ENCODE peak calls at places on chromosome 12, in nine cellular contexts. One of them, this sample, is unnamed.

GRCh38 chr12:42446761-42447160 is 120.8 kb downstream of the PPHLN1 start:
- DNase-seq in HuH-7.5: no peak
- DNase-seq in naive thymus-derived CD4-positive, alpha-beta T cell: no peak
- DNase-seq in stimulated activated CD8-positive, alpha-beta memory T cell treated with anti-CD3 and anti-CD28 coated beads, Interleukin-15, amount 100 ng/mL, for 24 hours: no peak
- DNase-seq in T follicular helper cell: no peak
- DNase-seq in ACHN: no peak
- DNase-seq in NB4: no peak
- DNase-seq in NCI-H2081: no peak
- DNase-seq in SHP77: no peak
- DNase-seq in this sample: no peak

GRCh38 chr12:57744777-57745484 is at the start of gene TSPAN31:
- DNase-seq in T follicular helper cell: peak; percentile 92
- DNase-seq in ACHN: peak; percentile 100
- DNase-seq in naive thymus-derived CD4-positive, alpha-beta T cell: peak; percentile 93
- DNase-seq in HuH-7.5: peak; percentile 93
- DNase-seq in NB4: peak; percentile 99
- DNase-seq in SHP77: peak; percentile 96
- DNase-seq in NCI-H2081: peak; percentile 97
- DNase-seq in stimulated activated CD8-positive, alpha-beta memory T cell treated with anti-CD3 and anti-CD28 coated beads, Interleukin-15, amount 100 ng/mL, for 24 hours: peak; percentile 81
- DNase-seq in this sample: peak; percentile 99

GRCh38 chr12:24034160-24034559 is 84.7 kb upstream of the SOX5 start:
- DNase-seq in SHP77: no peak
- DNase-seq in naive thymus-derived CD4-positive, alpha-beta T cell: no peak
- DNase-seq in T follicular helper cell: no peak
- DNase-seq in NB4: no peak
- DNase-seq in ACHN: no peak
- DNase-seq in NCI-H2081: no peak
- DNase-seq in stimulated activated CD8-positive, alpha-beta memory T cell treated with anti-CD3 and anti-CD28 coated beads, Interleukin-15, amount 100 ng/mL, for 24 hours: no peak
- DNase-seq in HuH-7.5: no peak
- DNase-seq in this sample: peak; percentile 15

GRCh38 chr12:73262788-73263381 is 990.7 kb downstream of the TRHDE start:
- DNase-seq in NB4: no peak
- DNase-seq in T follicular helper cell: no peak
- DNase-seq in HuH-7.5: no peak
- DNase-seq in stimulated activated CD8-positive, alpha-beta memory T cell treated with anti-CD3 and anti-CD28 coated beads, Interleukin-15, amount 100 ng/mL, for 24 hours: no peak
- DNase-seq in ACHN: no peak
- DNase-seq in NCI-H2081: no peak
- DNase-seq in SHP77: no peak
- DNase-seq in naive thymus-derived CD4-positive, alpha-beta T cell: no peak
- DNase-seq in this sample: no peak

GRCh38 chr12:50647479-50647878 is 116.4 kb upstream of the ATF1 start:
- DNase-seq in NB4: no peak
- DNase-seq in stimulated activated CD8-positive, alpha-beta memory T cell treated with anti-CD3 and anti-CD28 coated beads, Interleukin-15, amount 100 ng/mL, for 24 hours: no peak
- DNase-seq in T follicular helper cell: no peak
- DNase-seq in naive thymus-derived CD4-positive, alpha-beta T cell: no peak
- DNase-seq in SHP77: no peak
- DNase-seq in HuH-7.5: no peak
- DNase-seq in ACHN: peak; percentile 26
- DNase-seq in NCI-H2081: no peak
- DNase-seq in this sample: no peak

GRCh38 chr12:85865905-85866304 is 8.2 kb upstream of the NTS start:
- DNase-seq in SHP77: no peak
- DNase-seq in T follicular helper cell: no peak
- DNase-seq in stimulated activated CD8-positive, alpha-beta memory T cell treated with anti-CD3 and anti-CD28 coated beads, Interleukin-15, amount 100 ng/mL, for 24 hours: no peak
- DNase-seq in NCI-H2081: no peak
- DNase-seq in NB4: no peak
- DNase-seq in naive thymus-derived CD4-positive, alpha-beta T cell: no peak
- DNase-seq in ACHN: no peak
- DNase-seq in HuH-7.5: no peak
- DNase-seq in this sample: no peak

GRCh38 chr12:124392991-124393790 is 98.3 kb downstream of the RFLNA start:
- DNase-seq in NCI-H2081: peak; percentile 52
- DNase-seq in HuH-7.5: no peak
- DNase-seq in naive thymus-derived CD4-positive, alpha-beta T cell: no peak
- DNase-seq in T follicular helper cell: no peak
- DNase-seq in ACHN: peak; percentile 83
- DNase-seq in SHP77: peak; percentile 63
- DNase-seq in NB4: no peak
- DNase-seq in stimulated activated CD8-positive, alpha-beta memory T cell treated with anti-CD3 and anti-CD28 coated beads, Interleukin-15, amount 100 ng/mL, for 24 hours: no peak
- DNase-seq in this sample: peak; percentile 86

GRCh38 chr12:52132754-52133161 is 53.3 kb downstream of the SMIM41 start:
- DNase-seq in SHP77: no peak
- DNase-seq in naive thymus-derived CD4-positive, alpha-beta T cell: no peak
- DNase-seq in HuH-7.5: peak; percentile 1
- DNase-seq in NCI-H2081: no peak
- DNase-seq in T follicular helper cell: no peak
- DNase-seq in stimulated activated CD8-positive, alpha-beta memory T cell treated with anti-CD3 and anti-CD28 coated beads, Interleukin-15, amount 100 ng/mL, for 24 hours: no peak
- DNase-seq in NB4: peak; percentile 50
- DNase-seq in ACHN: no peak
- DNase-seq in this sample: no peak

GRCh38 chr12:754871-755562 is 2.6 kb downstream of the WNK1 start:
- DNase-seq in ACHN: peak; percentile 82
- DNase-seq in NB4: peak; percentile 81
- DNase-seq in SHP77: no peak
- DNase-seq in HuH-7.5: peak; percentile 65
- DNase-seq in T follicular helper cell: no peak
- DNase-seq in stimulated activated CD8-positive, alpha-beta memory T cell treated with anti-CD3 and anti-CD28 coated beads, Interleukin-15, amount 100 ng/mL, for 24 hours: no peak
- DNase-seq in naive thymus-derived CD4-positive, alpha-beta T cell: peak; percentile 40
- DNase-seq in NCI-H2081: no peak
- DNase-seq in this sample: peak; percentile 64

GRCh38 chr12:5588231-5588995 is 156.5 kb downstream of the NTF3 start:
- DNase-seq in stimulated activated CD8-positive, alpha-beta memory T cell treated with anti-CD3 and anti-CD28 coated beads, Interleukin-15, amount 100 ng/mL, for 24 hours: no peak
- DNase-seq in NB4: peak; percentile 1
- DNase-seq in HuH-7.5: no peak
- DNase-seq in SHP77: no peak
- DNase-seq in ACHN: no peak
- DNase-seq in NCI-H2081: no peak
- DNase-seq in naive thymus-derived CD4-positive, alpha-beta T cell: no peak
- DNase-seq in T follicular helper cell: no peak
- DNase-seq in this sample: no peak

GRCh38 chr12:18476866-18477265 is 215.5 kb downstream of the PIK3C2G start:
- DNase-seq in NCI-H2081: no peak
- DNase-seq in T follicular helper cell: no peak
- DNase-seq in naive thymus-derived CD4-positive, alpha-beta T cell: no peak
- DNase-seq in ACHN: no peak
- DNase-seq in HuH-7.5: no peak
- DNase-seq in NB4: no peak
- DNase-seq in stimulated activated CD8-positive, alpha-beta memory T cell treated with anti-CD3 and anti-CD28 coated beads, Interleukin-15, amount 100 ng/mL, for 24 hours: no peak
- DNase-seq in SHP77: no peak
- DNase-seq in this sample: no peak

GRCh38 chr12:10171954-10172353 is at the start of gene OLR1:
- DNase-seq in T follicular helper cell: no peak
- DNase-seq in ACHN: no peak
- DNase-seq in NB4: no peak
- DNase-seq in NCI-H2081: no peak
- DNase-seq in SHP77: no peak
- DNase-seq in naive thymus-derived CD4-positive, alpha-beta T cell: no peak
- DNase-seq in HuH-7.5: no peak
- DNase-seq in stimulated activated CD8-positive, alpha-beta memory T cell treated with anti-CD3 and anti-CD28 coated beads, Interleukin-15, amount 100 ng/mL, for 24 hours: no peak
- DNase-seq in this sample: peak; percentile 79

GRCh38 chr12:41287500-41287899 is 99.4 kb downstream of the PDZRN4 start:
- DNase-seq in SHP77: no peak
- DNase-seq in NB4: no peak
- DNase-seq in NCI-H2081: no peak
- DNase-seq in T follicular helper cell: no peak
- DNase-seq in HuH-7.5: no peak
- DNase-seq in stimulated activated CD8-positive, alpha-beta memory T cell treated with anti-CD3 and anti-CD28 coated beads, Interleukin-15, amount 100 ng/mL, for 24 hours: no peak
- DNase-seq in naive thymus-derived CD4-positive, alpha-beta T cell: no peak
- DNase-seq in ACHN: no peak
- DNase-seq in this sample: no peak

GRCh38 chr12:96811083-96811482 is 96.0 kb upstream of the NEDD1 start:
- DNase-seq in ACHN: peak; percentile 84
- DNase-seq in stimulated activated CD8-positive, alpha-beta memory T cell treated with anti-CD3 and anti-CD28 coated beads, Interleukin-15, amount 100 ng/mL, for 24 hours: no peak
- DNase-seq in SHP77: no peak
- DNase-seq in NB4: peak; percentile 14
- DNase-seq in NCI-H2081: no peak
- DNase-seq in HuH-7.5: no peak
- DNase-seq in T follicular helper cell: no peak
- DNase-seq in naive thymus-derived CD4-positive, alpha-beta T cell: no peak
- DNase-seq in this sample: no peak

GRCh38 chr12:47080725-47081502 is 1.2 kb upstream of the AMIGO2 start:
- DNase-seq in stimulated activated CD8-positive, alpha-beta memory T cell treated with anti-CD3 and anti-CD28 coated beads, Interleukin-15, amount 100 ng/mL, for 24 hours: peak; percentile 21
- DNase-seq in naive thymus-derived CD4-positive, alpha-beta T cell: peak; percentile 43
- DNase-seq in ACHN: peak; percentile 91
- DNase-seq in T follicular helper cell: peak; percentile 25
- DNase-seq in SHP77: peak; percentile 81
- DNase-seq in NB4: peak; percentile 66
- DNase-seq in NCI-H2081: no peak
- DNase-seq in HuH-7.5: peak; percentile 56
- DNase-seq in this sample: no peak

GRCh38 chr12:6254491-6254890 is 54.3 kb downstream of the CD9 start:
- DNase-seq in NB4: no peak
- DNase-seq in SHP77: no peak
- DNase-seq in ACHN: no peak
- DNase-seq in NCI-H2081: no peak
- DNase-seq in naive thymus-derived CD4-positive, alpha-beta T cell: no peak
- DNase-seq in HuH-7.5: no peak
- DNase-seq in stimulated activated CD8-positive, alpha-beta memory T cell treated with anti-CD3 and anti-CD28 coated beads, Interleukin-15, amount 100 ng/mL, for 24 hours: no peak
- DNase-seq in T follicular helper cell: no peak
- DNase-seq in this sample: no peak

GRCh38 chr12:102439391-102440108 is 40.8 kb downstream of the IGF1 start:
- DNase-seq in ACHN: no peak
- DNase-seq in HuH-7.5: no peak
- DNase-seq in T follicular helper cell: no peak
- DNase-seq in SHP77: no peak
- DNase-seq in stimulated activated CD8-positive, alpha-beta memory T cell treated with anti-CD3 and anti-CD28 coated beads, Interleukin-15, amount 100 ng/mL, for 24 hours: no peak
- DNase-seq in naive thymus-derived CD4-positive, alpha-beta T cell: no peak
- DNase-seq in NB4: no peak
- DNase-seq in NCI-H2081: no peak
- DNase-seq in this sample: no peak

GRCh38 chr12:12194206-12194605 is 72.6 kb downstream of the LRP6 start:
- DNase-seq in NB4: peak; percentile 5
- DNase-seq in HuH-7.5: no peak
- DNase-seq in ACHN: peak; percentile 54
- DNase-seq in naive thymus-derived CD4-positive, alpha-beta T cell: no peak
- DNase-seq in T follicular helper cell: no peak
- DNase-seq in stimulated activated CD8-positive, alpha-beta memory T cell treated with anti-CD3 and anti-CD28 coated beads, Interleukin-15, amount 100 ng/mL, for 24 hours: no peak
- DNase-seq in SHP77: no peak
- DNase-seq in NCI-H2081: no peak
- DNase-seq in this sample: no peak

GRCh38 chr12:117059156-117059555 is 40.1 kb downstream of the TESC start:
- DNase-seq in NB4: no peak
- DNase-seq in T follicular helper cell: no peak
- DNase-seq in stimulated activated CD8-positive, alpha-beta memory T cell treated with anti-CD3 and anti-CD28 coated beads, Interleukin-15, amount 100 ng/mL, for 24 hours: no peak
- DNase-seq in SHP77: no peak
- DNase-seq in HuH-7.5: no peak
- DNase-seq in NCI-H2081: no peak
- DNase-seq in naive thymus-derived CD4-positive, alpha-beta T cell: no peak
- DNase-seq in ACHN: no peak
- DNase-seq in this sample: no peak

GRCh38 chr12:111997300-111997699 is 15.7 kb downstream of the TMEM116 start:
- DNase-seq in naive thymus-derived CD4-positive, alpha-beta T cell: no peak
- DNase-seq in HuH-7.5: no peak
- DNase-seq in stimulated activated CD8-positive, alpha-beta memory T cell treated with anti-CD3 and anti-CD28 coated beads, Interleukin-15, amount 100 ng/mL, for 24 hours: no peak
- DNase-seq in T follicular helper cell: no peak
- DNase-seq in NB4: no peak
- DNase-seq in ACHN: no peak
- DNase-seq in SHP77: no peak
- DNase-seq in NCI-H2081: no peak
- DNase-seq in this sample: no peak

GRCh38 chr12:44875954-44876553 is at the start of gene NELL2:
- DNase-seq in ACHN: peak; percentile 54
- DNase-seq in T follicular helper cell: peak; percentile 61
- DNase-seq in stimulated activated CD8-positive, alpha-beta memory T cell treated with anti-CD3 and anti-CD28 coated beads, Interleukin-15, amount 100 ng/mL, for 24 hours: peak; percentile 37
- DNase-seq in naive thymus-derived CD4-positive, alpha-beta T cell: peak; percentile 33
- DNase-seq in NB4: no peak
- DNase-seq in HuH-7.5: peak; percentile 47
- DNase-seq in NCI-H2081: peak; percentile 74
- DNase-seq in SHP77: peak; percentile 25
- DNase-seq in this sample: no peak

GRCh38 chr12:67067453-67068203 is 201.5 kb upstream of the CAND1 start:
- DNase-seq in NCI-H2081: no peak
- DNase-seq in naive thymus-derived CD4-positive, alpha-beta T cell: no peak
- DNase-seq in stimulated activated CD8-positive, alpha-beta memory T cell treated with anti-CD3 and anti-CD28 coated beads, Interleukin-15, amount 100 ng/mL, for 24 hours: no peak
- DNase-seq in T follicular helper cell: no peak
- DNase-seq in SHP77: no peak
- DNase-seq in HuH-7.5: no peak
- DNase-seq in ACHN: peak; percentile 59
- DNase-seq in NB4: no peak
- DNase-seq in this sample: no peak

GRCh38 chr12:22658214-22658613 is 33.2 kb downstream of the ETNK1 start:
- DNase-seq in HuH-7.5: no peak
- DNase-seq in ACHN: peak; percentile 76
- DNase-seq in SHP77: no peak
- DNase-seq in T follicular helper cell: no peak
- DNase-seq in stimulated activated CD8-positive, alpha-beta memory T cell treated with anti-CD3 and anti-CD28 coated beads, Interleukin-15, amount 100 ng/mL, for 24 hours: no peak
- DNase-seq in NB4: no peak
- DNase-seq in NCI-H2081: no peak
- DNase-seq in naive thymus-derived CD4-positive, alpha-beta T cell: no peak
- DNase-seq in this sample: no peak

GRCh38 chr12:71046215-71046614 is 111.6 kb downstream of the TSPAN8 start:
- DNase-seq in ACHN: no peak
- DNase-seq in SHP77: no peak
- DNase-seq in T follicular helper cell: no peak
- DNase-seq in NB4: no peak
- DNase-seq in HuH-7.5: no peak
- DNase-seq in stimulated activated CD8-positive, alpha-beta memory T cell treated with anti-CD3 and anti-CD28 coated beads, Interleukin-15, amount 100 ng/mL, for 24 hours: no peak
- DNase-seq in naive thymus-derived CD4-positive, alpha-beta T cell: no peak
- DNase-seq in NCI-H2081: no peak
- DNase-seq in this sample: no peak

GRCh38 chr12:30753233-30753632 is 1.5 kb downstream of the CAPRIN2 start:
- DNase-seq in ACHN: peak; percentile 57
- DNase-seq in stimulated activated CD8-positive, alpha-beta memory T cell treated with anti-CD3 and anti-CD28 coated beads, Interleukin-15, amount 100 ng/mL, for 24 hours: no peak
- DNase-seq in HuH-7.5: peak; percentile 25
- DNase-seq in NB4: peak; percentile 70
- DNase-seq in naive thymus-derived CD4-positive, alpha-beta T cell: no peak
- DNase-seq in NCI-H2081: no peak
- DNase-seq in T follicular helper cell: no peak
- DNase-seq in SHP77: peak; percentile 81
- DNase-seq in this sample: no peak

GRCh38 chr12:89286506-89286905 is 65.8 kb downstream of the DUSP6 start:
- DNase-seq in naive thymus-derived CD4-positive, alpha-beta T cell: no peak
- DNase-seq in NB4: no peak
- DNase-seq in T follicular helper cell: no peak
- DNase-seq in HuH-7.5: no peak
- DNase-seq in NCI-H2081: no peak
- DNase-seq in ACHN: no peak
- DNase-seq in SHP77: no peak
- DNase-seq in stimulated activated CD8-positive, alpha-beta memory T cell treated with anti-CD3 and anti-CD28 coated beads, Interleukin-15, amount 100 ng/mL, for 24 hours: no peak
- DNase-seq in this sample: no peak

GRCh38 chr12:52515319-52515646 is 4.9 kb downstream of the KRT5 start:
- DNase-seq in ACHN: no peak
- DNase-seq in naive thymus-derived CD4-positive, alpha-beta T cell: no peak
- DNase-seq in NB4: no peak
- DNase-seq in NCI-H2081: no peak
- DNase-seq in T follicular helper cell: no peak
- DNase-seq in stimulated activated CD8-positive, alpha-beta memory T cell treated with anti-CD3 and anti-CD28 coated beads, Interleukin-15, amount 100 ng/mL, for 24 hours: no peak
- DNase-seq in SHP77: no peak
- DNase-seq in HuH-7.5: no peak
- DNase-seq in this sample: no peak

GRCh38 chr12:41962171-41962572 is 182.5 kb downstream of the GXYLT1 start:
- DNase-seq in ACHN: no peak
- DNase-seq in SHP77: peak; percentile 50
- DNase-seq in stimulated activated CD8-positive, alpha-beta memory T cell treated with anti-CD3 and anti-CD28 coated beads, Interleukin-15, amount 100 ng/mL, for 24 hours: no peak
- DNase-seq in HuH-7.5: no peak
- DNase-seq in NB4: no peak
- DNase-seq in NCI-H2081: peak; percentile 58
- DNase-seq in naive thymus-derived CD4-positive, alpha-beta T cell: no peak
- DNase-seq in T follicular helper cell: no peak
- DNase-seq in this sample: peak; percentile 88

This sample was measured in pons.